ENCODE peak calls at places on chromosomes 3 and 15, in seven cellular contexts. P is lung; Q is activated CD8-positive, alpha-beta memory T cell treated with anti-CD3 and anti-CD28 coated beads, Interleukin-2, amount 10 ng/mL, durations not matched to agents 7 days and 5 days; G is activated B cell treated with CpG ODN at 0.5 μM for 24 hours; E is NCI-H1417; T is DMS53; K is CD8-positive, alpha-beta memory T cell. J is an unnamed sample.

GRCh38 chr3:48747015-48747615 is 30.1 kb upstream of the IP6K2 start:
- DNase-seq in P (no peak), Q (no peak), G (no peak), E (no peak), T (no peak), K (no peak), J (peak; percentile 87)

GRCh38 chr3:195883160-195883559 is 25.2 kb downstream of the TNK2 start:
- DNase-seq in P (no peak), Q (no peak), G (no peak), E (no peak), T (no peak), K (no peak), J (no peak)

GRCh38 chr15:49286649-49287394 is 116.8 kb downstream of the GALK2 start:
- DNase-seq in P (no peak), Q (no peak), G (no peak), E (no peak), T (peak; percentile 35), K (no peak), J (no peak)

GRCh38 chr15:100842756-100843730 is 36.6 kb upstream of the ALDH1A3 start:
- DNase-seq in P (no peak), Q (no peak), G (no peak), E (no peak), T (no peak), K (no peak), J (no peak)

GRCh38 chr15:72797834-72798233 is 14.3 kb upstream of the ADPGK start:
- DNase-seq in P (no peak), Q (no peak), G (no peak), E (peak; percentile 41), T (no peak), K (no peak), J (no peak)

GRCh38 chr15:29130461-29130860 is 139.2 kb downstream of the NSMCE3 start:
- DNase-seq in P (no peak), Q (no peak), G (no peak), E (no peak), T (no peak), K (peak; percentile 12), J (no peak)

GRCh38 chr3:135851201-135852061 is 114.1 kb upstream of the PPP2R3A start:
- DNase-seq in P (no peak), Q (no peak), G (no peak), E (peak; percentile 91), T (no peak), K (no peak), J (no peak)

GRCh38 chr3:56879453-56880224 is 77.9 kb upstream of the ARHGEF3 start:
- DNase-seq in P (no peak), Q (no peak), G (no peak), E (no peak), T (no peak), K (no peak), J (no peak)

GRCh38 chr3:159322322-159322939 is 520.6 kb downstream of the MFSD1 start:
- DNase-seq in P (no peak), Q (no peak), G (no peak), E (no peak), T (peak; percentile 18), K (no peak), J (peak; percentile 32)

GRCh38 chr15:45457215-45457614 is 65.3 kb downstream of the SLC30A4 start:
- DNase-seq in P (no peak), Q (peak; percentile 52), G (no peak), E (no peak), T (peak; percentile 49), K (peak; percentile 52), J (no peak)

GRCh38 chr3:196517919-196518318 is 2.8 kb upstream of the SMCO1 start:
- DNase-seq in P (no peak), Q (no peak), G (no peak), E (peak; percentile 19), T (peak; percentile 52), K (no peak), J (no peak)

J was measured in midbrain.